ENCODE peak calls at places on chromosome 1, in ten cellular contexts. One of them, this sample, is unnamed.

GRCh38 chr1:91124290-91124975 is 102.6 kb upstream of the ZNF644 start:
- DNase-seq in sigmoid colon: no peak
- DNase-seq in left ventricle myocardium inferior: no peak
- DNase-seq in A549: no peak
- DNase-seq in CD8-positive, alpha-beta T cell: no peak
- DNase-seq in HCT116: no peak
- DNase-seq in suprapubic skin: no peak
- DNase-seq in body of pancreas: no peak
- DNase-seq in left lung: no peak
- DNase-seq in fibroblast of lung: no peak
- DNase-seq in this sample: no peak

GRCh38 chr1:179080866-179081695 is 789 bp upstream of the TOR3A start:
- DNase-seq in body of pancreas: no peak
- DNase-seq in left ventricle myocardium inferior: no peak
- DNase-seq in suprapubic skin: peak; percentile 77
- DNase-seq in HCT116: no peak
- DNase-seq in left lung: no peak
- DNase-seq in sigmoid colon: no peak
- DNase-seq in CD8-positive, alpha-beta T cell: peak; percentile 47
- DNase-seq in A549: no peak
- DNase-seq in fibroblast of lung: no peak
- DNase-seq in this sample: no peak

GRCh38 chr1:68955424-68955823 is 458.5 kb upstream of the DEPDC1 start:
- DNase-seq in body of pancreas: no peak
- DNase-seq in sigmoid colon: no peak
- DNase-seq in A549: no peak
- DNase-seq in left ventricle myocardium inferior: no peak
- DNase-seq in CD8-positive, alpha-beta T cell: no peak
- DNase-seq in left lung: no peak
- DNase-seq in suprapubic skin: no peak
- DNase-seq in fibroblast of lung: no peak
- DNase-seq in HCT116: no peak
- DNase-seq in this sample: no peak

GRCh38 chr1:39625462-39626273 is 13.8 kb downstream of the HEYL start:
- DNase-seq in suprapubic skin: no peak
- DNase-seq in fibroblast of lung: peak; percentile 85
- DNase-seq in left ventricle myocardium inferior: peak; percentile 90
- DNase-seq in CD8-positive, alpha-beta T cell: no peak
- DNase-seq in body of pancreas: peak; percentile 56
- DNase-seq in HCT116: no peak
- DNase-seq in A549: no peak
- DNase-seq in left lung: no peak
- DNase-seq in sigmoid colon: peak; percentile 95
- DNase-seq in this sample: no peak

GRCh38 chr1:7084232-7084894 is 299.1 kb downstream of the CAMTA1 start:
- DNase-seq in sigmoid colon: no peak
- DNase-seq in CD8-positive, alpha-beta T cell: no peak
- DNase-seq in body of pancreas: no peak
- DNase-seq in HCT116: no peak
- DNase-seq in fibroblast of lung: no peak
- DNase-seq in A549: no peak
- DNase-seq in left lung: no peak
- DNase-seq in left ventricle myocardium inferior: no peak
- DNase-seq in suprapubic skin: no peak
- DNase-seq in this sample: no peak

GRCh38 chr1:54081306-54082270 is 28.2 kb downstream of the TCEANC2 start:
- DNase-seq in HCT116: peak; percentile 63
- DNase-seq in left lung: peak; percentile 78
- DNase-seq in sigmoid colon: peak; percentile 69
- DNase-seq in fibroblast of lung: peak; percentile 66
- DNase-seq in A549: peak; percentile 81
- DNase-seq in CD8-positive, alpha-beta T cell: peak; percentile 59
- DNase-seq in suprapubic skin: peak; percentile 74
- DNase-seq in left ventricle myocardium inferior: peak; percentile 36
- DNase-seq in body of pancreas: peak; percentile 85
- DNase-seq in this sample: peak; percentile 75

GRCh38 chr1:3312894-3313578 is 141.4 kb upstream of the ARHGEF16 start:
- DNase-seq in suprapubic skin: peak; percentile 93
- DNase-seq in left ventricle myocardium inferior: peak; percentile 87
- DNase-seq in CD8-positive, alpha-beta T cell: no peak
- DNase-seq in fibroblast of lung: peak; percentile 98
- DNase-seq in left lung: peak; percentile 95
- DNase-seq in HCT116: peak; percentile 88
- DNase-seq in A549: peak; percentile 91
- DNase-seq in body of pancreas: peak; percentile 73
- DNase-seq in sigmoid colon: peak; percentile 98
- DNase-seq in this sample: peak; percentile 88

GRCh38 chr1:79355073-79355472 is 348.5 kb upstream of the ADGRL4 start:
- DNase-seq in body of pancreas: no peak
- DNase-seq in A549: no peak
- DNase-seq in CD8-positive, alpha-beta T cell: no peak
- DNase-seq in left ventricle myocardium inferior: no peak
- DNase-seq in fibroblast of lung: peak; percentile 86
- DNase-seq in sigmoid colon: no peak
- DNase-seq in suprapubic skin: no peak
- DNase-seq in left lung: no peak
- DNase-seq in HCT116: no peak
- DNase-seq in this sample: no peak

GRCh38 chr1:215833936-215834729 is 267.0 kb downstream of the KCTD3 start:
- DNase-seq in sigmoid colon: no peak
- DNase-seq in left lung: no peak
- DNase-seq in body of pancreas: no peak
- DNase-seq in left ventricle myocardium inferior: no peak
- DNase-seq in CD8-positive, alpha-beta T cell: no peak
- DNase-seq in suprapubic skin: no peak
- DNase-seq in fibroblast of lung: peak; percentile 63
- DNase-seq in HCT116: no peak
- DNase-seq in A549: no peak
- DNase-seq in this sample: no peak

GRCh38 chr1:16926491-16927195 is 4.9 kb downstream of the CROCC start:
- DNase-seq in sigmoid colon: no peak
- DNase-seq in fibroblast of lung: no peak
- DNase-seq in HCT116: no peak
- DNase-seq in suprapubic skin: no peak
- DNase-seq in CD8-positive, alpha-beta T cell: no peak
- DNase-seq in body of pancreas: no peak
- DNase-seq in A549: no peak
- DNase-seq in left ventricle myocardium inferior: no peak
- DNase-seq in left lung: peak; percentile 54
- DNase-seq in this sample: no peak

GRCh38 chr1:143643148-143643885 is 328.5 kb downstream of the FAM72C start:
- DNase-seq in body of pancreas: no peak
- DNase-seq in A549: no peak
- DNase-seq in sigmoid colon: no peak
- DNase-seq in fibroblast of lung: no peak
- DNase-seq in suprapubic skin: no peak
- DNase-seq in HCT116: no peak
- DNase-seq in left ventricle myocardium inferior: no peak
- DNase-seq in left lung: no peak
- DNase-seq in CD8-positive, alpha-beta T cell: no peak
- DNase-seq in this sample: no peak

GRCh38 chr1:101613549-101613948 is 376.7 kb downstream of the S1PR1 start:
- DNase-seq in sigmoid colon: no peak
- DNase-seq in body of pancreas: no peak
- DNase-seq in HCT116: no peak
- DNase-seq in CD8-positive, alpha-beta T cell: no peak
- DNase-seq in left ventricle myocardium inferior: no peak
- DNase-seq in left lung: no peak
- DNase-seq in suprapubic skin: no peak
- DNase-seq in A549: no peak
- DNase-seq in fibroblast of lung: no peak
- DNase-seq in this sample: no peak

GRCh38 chr1:179762241-179762640 is 19.1 kb downstream of the FAM163A start:
- DNase-seq in sigmoid colon: no peak
- DNase-seq in left ventricle myocardium inferior: no peak
- DNase-seq in suprapubic skin: no peak
- DNase-seq in fibroblast of lung: no peak
- DNase-seq in HCT116: no peak
- DNase-seq in A549: no peak
- DNase-seq in body of pancreas: no peak
- DNase-seq in left lung: no peak
- DNase-seq in CD8-positive, alpha-beta T cell: no peak
- DNase-seq in this sample: no peak

GRCh38 chr1:180382326-180383115 is 119.9 kb downstream of the ACBD6 start:
- DNase-seq in left lung: no peak
- DNase-seq in HCT116: no peak
- DNase-seq in suprapubic skin: no peak
- DNase-seq in sigmoid colon: no peak
- DNase-seq in A549: no peak
- DNase-seq in left ventricle myocardium inferior: no peak
- DNase-seq in CD8-positive, alpha-beta T cell: no peak
- DNase-seq in fibroblast of lung: peak; percentile 4
- DNase-seq in body of pancreas: no peak
- DNase-seq in this sample: no peak

GRCh38 chr1:23027352-23027907 is 8.2 kb downstream of the KDM1A start:
- DNase-seq in left ventricle myocardium inferior: no peak
- DNase-seq in HCT116: no peak
- DNase-seq in suprapubic skin: no peak
- DNase-seq in CD8-positive, alpha-beta T cell: no peak
- DNase-seq in sigmoid colon: no peak
- DNase-seq in body of pancreas: no peak
- DNase-seq in left lung: no peak
- DNase-seq in A549: no peak
- DNase-seq in fibroblast of lung: no peak
- DNase-seq in this sample: no peak

GRCh38 chr1:54800899-54801759 is at the start of gene TTC22:
- DNase-seq in A549: no peak
- DNase-seq in left lung: peak; percentile 90
- DNase-seq in fibroblast of lung: no peak
- DNase-seq in CD8-positive, alpha-beta T cell: peak; percentile 72
- DNase-seq in sigmoid colon: peak; percentile 76
- DNase-seq in HCT116: peak; percentile 24
- DNase-seq in left ventricle myocardium inferior: no peak
- DNase-seq in suprapubic skin: peak; percentile 72
- DNase-seq in body of pancreas: peak; percentile 88
- DNase-seq in this sample: peak; percentile 85

GRCh38 chr1:72281637-72282270 is 585 bp downstream of the NEGR1 start:
- DNase-seq in left ventricle myocardium inferior: no peak
- DNase-seq in HCT116: no peak
- DNase-seq in suprapubic skin: peak; percentile 59
- DNase-seq in body of pancreas: no peak
- DNase-seq in fibroblast of lung: no peak
- DNase-seq in sigmoid colon: peak; percentile 64
- DNase-seq in CD8-positive, alpha-beta T cell: peak; percentile 4
- DNase-seq in left lung: no peak
- DNase-seq in A549: no peak
- DNase-seq in this sample: no peak

GRCh38 chr1:248361111-248361715 is at the start of gene OR2T4:
- DNase-seq in CD8-positive, alpha-beta T cell: no peak
- DNase-seq in left ventricle myocardium inferior: no peak
- DNase-seq in fibroblast of lung: no peak
- DNase-seq in A549: no peak
- DNase-seq in HCT116: no peak
- DNase-seq in suprapubic skin: no peak
- DNase-seq in left lung: no peak
- DNase-seq in sigmoid colon: no peak
- DNase-seq in body of pancreas: no peak
- DNase-seq in this sample: no peak
- H3K4me3 ChIP-seq in CD8-positive, alpha-beta T cell: no peak within 1 kb of the TSS
- H3K4me3 ChIP-seq in left ventricle myocardium inferior: no peak within 1 kb of the TSS
- H3K4me3 ChIP-seq in fibroblast of lung: no peak within 1 kb of the TSS
- H3K4me3 ChIP-seq in A549: no peak within 1 kb of the TSS
- H3K4me3 ChIP-seq in HCT116: no peak within 1 kb of the TSS
- H3K4me3 ChIP-seq in suprapubic skin: no peak within 1 kb of the TSS
- H3K4me3 ChIP-seq in left lung: no peak within 1 kb of the TSS
- H3K4me3 ChIP-seq in sigmoid colon: no peak within 1 kb of the TSS
- H3K4me3 ChIP-seq in body of pancreas: no peak within 1 kb of the TSS
- H3K4me3 ChIP-seq in this sample: no peak within 1 kb of the TSS

DNA sequence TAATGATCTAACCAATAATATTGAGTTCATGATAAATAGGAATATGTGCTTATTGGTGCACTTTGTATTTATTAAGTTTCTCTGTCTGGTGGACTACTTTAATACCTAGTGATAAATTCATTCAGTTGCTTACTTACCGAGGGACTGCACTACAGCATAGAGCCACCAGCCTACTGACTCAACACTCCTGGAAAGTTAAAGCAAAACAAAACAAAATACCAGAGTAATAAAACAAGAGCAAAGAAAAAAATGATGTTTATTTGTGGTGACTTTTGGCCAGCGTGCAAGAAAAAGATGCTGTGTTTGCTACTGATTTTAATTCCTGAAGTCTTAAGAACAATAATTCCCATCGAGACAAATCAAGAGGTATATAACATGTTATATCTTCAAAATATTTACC is 586.3 kb downstream of the PLA2G4A start:
- DNase-seq in left lung: no peak
- DNase-seq in suprapubic skin: no peak
- DNase-seq in left ventricle myocardium inferior: no peak
- DNase-seq in CD8-positive, alpha-beta T cell: no peak
- DNase-seq in HCT116: no peak
- DNase-seq in sigmoid colon: no peak
- DNase-seq in fibroblast of lung: no peak
- DNase-seq in body of pancreas: no peak
- DNase-seq in A549: no peak
- DNase-seq in this sample: no peak
- TF ChIP-seq CTCF in left lung: no peak
- TF ChIP-seq CTCF in suprapubic skin: no peak
- TF ChIP-seq CTCF in left ventricle myocardium inferior: no peak
- TF ChIP-seq CTCF in CD8-positive, alpha-beta T cell: no peak
- TF ChIP-seq CTCF in HCT116: no peak
- TF ChIP-seq CTCF in sigmoid colon: no peak
- TF ChIP-seq CTCF in fibroblast of lung: no peak
- TF ChIP-seq CTCF in body of pancreas: no peak
- TF ChIP-seq CTCF in A549: no peak
- TF ChIP-seq CTCF in this sample: no peak

GRCh38 chr1:151011154-151011850 is 3.1 kb downstream of the PRUNE1 start:
- DNase-seq in A549: no peak
- DNase-seq in body of pancreas: no peak
- DNase-seq in CD8-positive, alpha-beta T cell: no peak
- DNase-seq in sigmoid colon: no peak
- DNase-seq in left ventricle myocardium inferior: no peak
- DNase-seq in fibroblast of lung: no peak
- DNase-seq in HCT116: no peak
- DNase-seq in suprapubic skin: no peak
- DNase-seq in left lung: no peak
- DNase-seq in this sample: no peak
- H3K4me1 ChIP-seq in A549: peaks cover 45% of the 10 kb centered on the region
- H3K4me1 ChIP-seq in body of pancreas: peaks cover 48% of the 10 kb centered on the region
- H3K4me1 ChIP-seq in CD8-positive, alpha-beta T cell: peaks cover 51% of the 10 kb centered on the region
- H3K4me1 ChIP-seq in sigmoid colon: peaks cover 48% of the 10 kb centered on the region
- H3K4me1 ChIP-seq in left ventricle myocardium inferior: peaks cover 87% of the 10 kb centered on the region
- H3K4me1 ChIP-seq in fibroblast of lung: peaks cover 13% of the 10 kb centered on the region
- H3K4me1 ChIP-seq in HCT116: peaks cover 10% of the 10 kb centered on the region
- H3K4me1 ChIP-seq in suprapubic skin: peaks cover 27% of the 10 kb centered on the region
- H3K4me1 ChIP-seq in left lung: peaks cover 31% of the 10 kb centered on the region
- H3K4me1 ChIP-seq in this sample: peaks cover 54% of the 10 kb centered on the region

DNA sequence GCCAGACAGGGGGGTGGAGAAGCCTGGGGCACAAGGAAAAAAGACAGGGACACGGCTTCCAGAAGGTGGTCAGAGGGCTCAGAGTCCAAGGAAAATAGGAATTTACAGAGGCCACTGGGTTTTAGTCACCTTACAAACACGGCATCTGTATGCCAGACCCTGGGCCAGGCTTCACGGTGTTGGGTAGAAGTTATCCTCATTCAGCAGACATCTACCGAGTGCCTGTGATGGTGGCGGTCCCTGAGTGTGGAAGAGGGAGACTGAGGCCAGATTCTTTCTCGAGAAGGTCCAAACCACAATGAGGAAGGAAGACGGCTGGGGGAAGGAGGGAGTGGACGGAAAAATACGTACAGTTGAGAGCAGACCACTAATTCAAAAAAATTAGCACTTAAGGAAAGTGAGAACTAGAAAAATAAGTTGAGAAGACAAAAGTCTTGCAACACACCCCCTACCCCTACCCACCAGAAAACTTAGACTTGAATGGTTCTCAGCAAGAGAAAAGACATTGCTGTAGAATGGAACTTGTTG is 864 bp upstream of the BTG2 start:
- DNase-seq in A549: no peak
- DNase-seq in fibroblast of lung: no peak
- DNase-seq in left ventricle myocardium inferior: no peak
- DNase-seq in left lung: no peak
- DNase-seq in HCT116: no peak
- DNase-seq in body of pancreas: no peak
- DNase-seq in sigmoid colon: peak; percentile 69
- DNase-seq in suprapubic skin: no peak
- DNase-seq in CD8-positive, alpha-beta T cell: no peak
- DNase-seq in this sample: no peak
- H3K4me3 ChIP-seq in A549: peak overlapping the region; percentile 93
- H3K4me3 ChIP-seq in fibroblast of lung: no peak overlapping the region
- H3K4me3 ChIP-seq in left ventricle myocardium inferior: peak overlapping the region; percentile 94
- H3K4me3 ChIP-seq in left lung: peak overlapping the region; percentile 96
- H3K4me3 ChIP-seq in HCT116: peak overlapping the region; percentile 97
- H3K4me3 ChIP-seq in body of pancreas: no peak overlapping the region
- H3K4me3 ChIP-seq in sigmoid colon: peak overlapping the region; percentile 99
- H3K4me3 ChIP-seq in suprapubic skin: peak overlapping the region; percentile 92
- H3K4me3 ChIP-seq in CD8-positive, alpha-beta T cell: peak overlapping the region; percentile 60
- H3K4me3 ChIP-seq in this sample: peak overlapping the region; percentile 44